ENCODE peak calls at places on chromosomes 2 and 18, in six cellular contexts. O is NCI-H774, E is ELR, H is AG04450, T is ascending aorta, J is GOT3. B is an unnamed sample.

GRCh38 chr2:175030380-175031271 is 25.4 kb upstream of the CHN1 start:
- DNase-seq in O (no peak), E (peak), H (peak), T (peak), J (no peak), B (peak)

GRCh38 chr18:46294325-46294724 is 190.1 kb downstream of the HAUS1 start:
- DNase-seq in O (no peak), E (no peak), H (no peak), T (no peak), J (no peak), B (no peak)

GRCh38 chr2:111135910-111136297 is 15.2 kb downstream of the BCL2L11 start:
- DNase-seq in O (no peak), E (peak), H (no peak), T (no peak), J (peak), B (no peak)

GRCh38 chr2:194301946-194302345 is 1355.1 kb upstream of the SLC39A10 start:
- DNase-seq in O (no peak), E (no peak), H (no peak), T (no peak), J (no peak), B (no peak)

GRCh38 chr2:69345434-69345833 is 41.6 kb downstream of the GFPT1 start:
- DNase-seq in O (no peak), E (no peak), H (no peak), T (no peak), J (no peak), B (no peak)

GRCh38 chr18:73840319-73841065 is 307.1 kb downstream of the FBXO15 start:
- DNase-seq in O (no peak), E (no peak), H (no peak), T (no peak), J (no peak), B (no peak)

GRCh38 chr2:121017411-121017810 is 267.6 kb downstream of the TFCP2L1 start:
- DNase-seq in O (no peak), E (no peak), H (no peak), T (no peak), J (no peak), B (no peak)

GRCh38 chr2:5315512-5315911 is 376.7 kb upstream of the SOX11 start:
- DNase-seq in O (peak), E (no peak), H (no peak), T (no peak), J (no peak), B (no peak)

GRCh38 chr2:241038374-241039180 is 40.2 kb downstream of the SNED1 start:
- DNase-seq in O (no peak), E (no peak), H (no peak), T (no peak), J (no peak), B (no peak)

GRCh38 chr2:186229265-186229664 is 256.8 kb upstream of the ZC3H15 start:
- DNase-seq in O (no peak), E (no peak), H (no peak), T (no peak), J (no peak), B (no peak)

GRCh38 chr2:100339823-100340222 is 17.5 kb upstream of the LONRF2 start:
- DNase-seq in O (peak), E (no peak), H (no peak), T (no peak), J (no peak), B (no peak)

GRCh38 chr2:80968450-80968849 is 663.9 kb upstream of the LRRTM1 start:
- DNase-seq in O (no peak), E (no peak), H (no peak), T (no peak), J (no peak), B (no peak)

GRCh38 chr2:32008811-32009478 is 1.9 kb downstream of the MEMO1 start:
- DNase-seq in O (peak), E (peak), H (no peak), T (no peak), J (no peak), B (no peak)

GRCh38 chr2:165837122-165837521 is 43.1 kb upstream of the GALNT3 start:
- DNase-seq in O (no peak), E (peak), H (no peak), T (no peak), J (no peak), B (no peak)

GRCh38 chr2:200603972-200604371 is 18.2 kb downstream of the AOX1 start:
- DNase-seq in O (no peak), E (peak), H (peak), T (no peak), J (no peak), B (no peak)

GRCh38 chr2:18063826-18064485 is 185.5 kb downstream of the KCNS3 start:
- DNase-seq in O (no peak), E (no peak), H (no peak), T (no peak), J (no peak), B (no peak)

GRCh38 chr2:174778479-174778962 is 14.2 kb upstream of the CHRNA1 start:
- DNase-seq in O (no peak), E (peak), H (peak), T (peak), J (no peak), B (peak)

GRCh38 chr18:32042337-32042736 is 23.7 kb downstream of the RNF125 start:
- DNase-seq in O (no peak), E (no peak), H (no peak), T (no peak), J (no peak), B (no peak)

GRCh38 chr2:196331143-196331542 is 159.8 kb upstream of the STK17B start:
- DNase-seq in O (no peak), E (peak), H (peak), T (no peak), J (no peak), B (peak)

GRCh38 chr2:191935247-191935646 is 88.4 kb upstream of the CAVIN2 start:
- DNase-seq in O (peak), E (no peak), H (no peak), T (no peak), J (no peak), B (peak)

GRCh38 chr2:229914182-229914581 is 7.6 kb downstream of the TRIP12 start:
- DNase-seq in O (no peak), E (no peak), H (no peak), T (no peak), J (no peak), B (no peak)

GRCh38 chr2:106996136-106996769 is 110.3 kb upstream of the ST6GAL2 start:
- DNase-seq in O (peak), E (no peak), H (no peak), T (no peak), J (no peak), B (no peak)

GRCh38 chr18:9679125-9679524 is 29.0 kb upstream of the RAB31 start:
- DNase-seq in O (no peak), E (no peak), H (no peak), T (peak), J (no peak), B (no peak)

GRCh38 chr2:107337209-107337898 is 451.4 kb upstream of the ST6GAL2 start:
- DNase-seq in O (no peak), E (peak), H (no peak), T (peak), J (no peak), B (no peak)

GRCh38 chr2:99485824-99486223 is 4.0 kb downstream of the REV1 start:
- DNase-seq in O (no peak), E (no peak), H (no peak), T (no peak), J (no peak), B (no peak)

GRCh38 chr2:54722641-54723299 is 692 bp upstream of the EML6 start:
- DNase-seq in O (no peak), E (peak), H (no peak), T (no peak), J (no peak), B (no peak)

GRCh38 chr18:46632401-46633089 is 24.5 kb downstream of the LOXHD1 start:
- DNase-seq in O (no peak), E (peak), H (no peak), T (no peak), J (no peak), B (no peak)

GRCh38 chr2:33292063-33292462 is 184.4 kb upstream of the RASGRP3 start:
- DNase-seq in O (no peak), E (no peak), H (no peak), T (no peak), J (no peak), B (no peak)

GRCh38 chr2:128690431-128690830 is 371.8 kb upstream of the HS6ST1 start:
- DNase-seq in O (peak), E (no peak), H (no peak), T (peak), J (no peak), B (no peak)

GRCh38 chr2:33340265-33340664 is 136.2 kb upstream of the RASGRP3 start:
- DNase-seq in O (no peak), E (no peak), H (no peak), T (peak), J (no peak), B (no peak)

GRCh38 chr2:33478968-33479691 is 2.7 kb downstream of the RASGRP3 start:
- DNase-seq in O (no peak), E (no peak), H (no peak), T (no peak), J (no peak), B (no peak)

GRCh38 chr2:18369750-18370149 is 190.7 kb downstream of the RDH14 start:
- DNase-seq in O (no peak), E (peak), H (no peak), T (no peak), J (no peak), B (no peak)

GRCh38 chr2:36277146-36277808 is 78.3 kb upstream of the CRIM1 start:
- DNase-seq in O (no peak), E (peak), H (peak), T (no peak), J (no peak), B (peak)